ENCODE peak calls at places on chromosomes 6 and 20, in five cellular contexts. E is AG09309; D is CD8-positive, alpha-beta T cell; A is HFF-Myc; Q is brain microvascular endothelial cell. S is an unnamed sample.

GRCh38 chr6:37480951-37481597 is 18.6 kb downstream of the CCDC167 start:
- DNase-seq in D (no peak), A (no peak), Q (no peak), E (no peak), S (no peak)

GRCh38 chr6:45115696-45116095 is 212.4 kb upstream of the RUNX2 start:
- DNase-seq in A (no peak), Q (peak; percentile 70), D (no peak), E (no peak), S (no peak)

GRCh38 chr20:6397115-6397514 is 274.3 kb upstream of the FERMT1 start:
- DNase-seq in A (no peak), Q (no peak), D (no peak), E (no peak), S (no peak)

GRCh38 chr6:21831531-21832291 is 238.2 kb downstream of the SOX4 start:
- DNase-seq in D (no peak), A (no peak), Q (no peak), E (no peak), S (peak; percentile 95)

GRCh38 chr6:46468611-46469010 is 22.6 kb downstream of the RCAN2 start:
- DNase-seq in E (no peak), D (no peak), A (no peak), Q (no peak), S (no peak)

GRCh38 chr20:8331740-8332412 is 199.8 kb downstream of the PLCB1 start:
- DNase-seq in Q (peak; percentile 70), E (no peak), A (peak; percentile 30), D (no peak), S (peak; percentile 44)

GRCh38 chr6:15351631-15352030 is 105.8 kb downstream of the JARID2 start:
- DNase-seq in D (no peak), A (peak; percentile 31), E (peak; percentile 80), Q (peak; percentile 63), S (no peak)

GRCh38 chr20:38779247-38780097 is 26.0 kb upstream of the PPP1R16B start:
- DNase-seq in Q (no peak), D (no peak), A (no peak), E (no peak), S (no peak)

GRCh38 chr6:25576920-25577319 is 75.1 kb upstream of the SCGN start:
- DNase-seq in E (no peak), D (no peak), A (no peak), Q (no peak), S (no peak)

GRCh38 chr6:158002951-158003853 is 21.5 kb downstream of the SYNJ2 start:
- DNase-seq in E (peak; percentile 89), D (no peak), A (peak; percentile 71), Q (peak; percentile 97), S (no peak)

GRCh38 chr6:54058236-54058635 is 53.0 kb upstream of the MLIP start:
- DNase-seq in Q (no peak), D (no peak), E (no peak), A (no peak), S (no peak)

GRCh38 chr20:20435453-20435852 is 67.5 kb downstream of the INSM1 start:
- DNase-seq in Q (no peak), E (no peak), A (no peak), D (no peak), S (no peak)

GRCh38 chr6:134047673-134048072 is 4.8 kb downstream of the SLC2A12 start:
- DNase-seq in A (no peak), D (no peak), Q (no peak), E (no peak), S (no peak)

GRCh38 chr6:90401933-90402830 is 105.5 kb upstream of the BACH2 start:
- DNase-seq in E (no peak), Q (no peak), D (peak; percentile 41), A (no peak), S (no peak)

GRCh38 chr20:35461620-35462019 is 6.2 kb downstream of the CEP250 start:
- DNase-seq in D (no peak), Q (no peak), A (no peak), E (no peak), S (no peak)

GRCh38 chr20:41185013-41185757 is 47.8 kb downstream of the PLCG1 start:
- DNase-seq in E (no peak), A (no peak), Q (no peak), D (no peak), S (no peak)

GRCh38 chr20:10594286-10594868 is 79.4 kb downstream of the JAG1 start:
- DNase-seq in A (no peak), E (no peak), D (no peak), Q (peak; percentile 78), S (no peak)

GRCh38 chr6:27894839-27895762 is 17.1 kb downstream of the OR2B2 start:
- DNase-seq in A (peak; percentile 75), D (peak; percentile 58), Q (peak; percentile 80), E (peak; percentile 58), S (no peak)

GRCh38 chr6:150756170-150756569 is 109.3 kb upstream of the MTHFD1L start:
- DNase-seq in D (no peak), A (no peak), Q (no peak), E (no peak), S (no peak)

GRCh38 chr6:72283571-72283970 is 338.3 kb upstream of the KCNQ5 start:
- DNase-seq in A (no peak), Q (peak; percentile 70), D (no peak), E (no peak), S (no peak)

GRCh38 chr6:100803264-100803663 is 77.9 kb downstream of the ASCC3 start:
- DNase-seq in Q (no peak), E (no peak), A (no peak), D (no peak), S (peak; percentile 19)

GRCh38 chr6:70241031-70241430 is 61.9 kb downstream of the COL9A1 start:
- DNase-seq in Q (no peak), E (no peak), A (no peak), D (no peak), S (no peak)

GRCh38 chr6:145310116-145310515 is 425.2 kb downstream of the EPM2A start:
- DNase-seq in E (peak; percentile 24), Q (no peak), A (no peak), D (no peak), S (no peak)

GRCh38 chr6:128249429-128249828 is 271.0 kb downstream of the PTPRK start:
- DNase-seq in E (no peak), Q (no peak), D (no peak), A (no peak), S (no peak)

GRCh38 chr6:52598123-52598823 is 21.4 kb upstream of the TRAM2 start:
- DNase-seq in E (no peak), A (no peak), Q (peak; percentile 85), D (peak; percentile 30), S (no peak)

GRCh38 chr20:46346770-46347169 is 38.5 kb upstream of the CDH22 start:
- DNase-seq in Q (no peak), D (no peak), A (no peak), E (no peak), S (no peak)

GRCh38 chr6:28269492-28269891 is 2.5 kb downstream of the ZSCAN26 start:
- DNase-seq in D (no peak), Q (peak; percentile 61), A (no peak), E (peak; percentile 74), S (peak; percentile 81)

GRCh38 chr20:22861231-22861980 is 173.7 kb upstream of the SSTR4 start:
- DNase-seq in Q (peak; percentile 62), D (no peak), E (no peak), A (no peak), S (no peak)

GRCh38 chr6:166772518-166772917 is 145.5 kb upstream of the RPS6KA2 start:
- DNase-seq in Q (no peak), D (no peak), E (no peak), A (no peak), S (no peak)

GRCh38 chr20:50309764-50310672 is 119.4 kb downstream of the CEBPB start:
- DNase-seq in D (no peak), E (no peak), A (no peak), Q (no peak), S (no peak)

GRCh38 chr20:50306478-50307423 is 116.1 kb downstream of the CEBPB start:
- DNase-seq in D (no peak), E (no peak), A (no peak), Q (no peak), S (no peak)

GRCh38 chr20:50308166-50308512 is 117.5 kb downstream of the CEBPB start:
- DNase-seq in A (no peak), D (no peak), Q (no peak), E (no peak), S (no peak)

GRCh38 chr20:50309280-50309763 is 118.7 kb downstream of the CEBPB start:
- DNase-seq in E (no peak), A (no peak), D (no peak), Q (peak; percentile 65), S (no peak)

GRCh38 chr20:50308513-50309279 is 118.1 kb downstream of the CEBPB start:
- DNase-seq in A (peak; percentile 89), E (peak; percentile 98), D (no peak), Q (peak; percentile 93), S (peak; percentile 80)
- H3K4me3 ChIP-seq in A (peak overlapping the region; percentile 33), E (peak overlapping the region; percentile 18), D (no peak overlapping the region), Q (peak overlapping the region; percentile 20), S (peak overlapping the region; percentile 25)

GRCh38 chr6:35954335-35954734 is 33.4 kb upstream of the SRPK1 start:
- DNase-seq in A (no peak), E (no peak), Q (no peak), D (no peak), S (no peak)

GRCh38 chr6:35960192-35960591 is 39.3 kb upstream of the SRPK1 start:
- DNase-seq in D (no peak), Q (no peak), E (no peak), A (no peak), S (no peak)

GRCh38 chr6:35955071-35955470 is 34.2 kb upstream of the SRPK1 start:
- DNase-seq in D (no peak), A (no peak), Q (peak; percentile 29), E (no peak), S (no peak)

GRCh38 chr6:35955521-35955920 is 34.6 kb upstream of the SRPK1 start:
- DNase-seq in A (no peak), E (no peak), D (no peak), Q (no peak), S (no peak)

GRCh38 chr6:35955970-35956369 is 35.1 kb upstream of the SRPK1 start:
- DNase-seq in Q (no peak), A (no peak), E (no peak), D (no peak), S (no peak)
- TF ChIP-seq CTCF in Q (peak; percentile 60), A (peak; percentile 45), E (no peak), D (no peak), S (peak; percentile 43)

GRCh38 chr6:169424149-169424804 is 170.6 kb upstream of the THBS2 start:
- DNase-seq in Q (no peak), D (no peak), E (no peak), A (no peak), S (no peak)
- H3K4me3 ChIP-seq in Q (peak overlapping the region; percentile 45), D (no peak overlapping the region), E (no peak overlapping the region), A (peak overlapping the region; percentile 29), S (peak overlapping the region; percentile 43)

GRCh38 chr6:50259903-50260302 is 210.2 kb upstream of the DEFB112 start:
- DNase-seq in A (no peak), Q (no peak), E (no peak), D (no peak), S (no peak)

GRCh38 chr6:50270427-50270826 is 220.7 kb upstream of the DEFB112 start:
- DNase-seq in Q (no peak), D (no peak), E (no peak), A (no peak), S (no peak)

GRCh38 chr6:50264995-50265571 is 215.4 kb upstream of the DEFB112 start:
- DNase-seq in E (no peak), Q (peak; percentile 9), A (no peak), D (no peak), S (no peak)
- TF ChIP-seq CTCF in E (no peak), Q (peak; percentile 49), A (peak; percentile 5), D (no peak), S (peak; percentile 90)